ENCODE peak calls at places on chromosomes 7 and 10, in seven cellular contexts. One of them, this sample, is unnamed.

GRCh38 chr7:140557069-140557468 is 77.8 kb upstream of the MKRN1 start:
- DNase-seq in gastrocnemius medialis: no peak
- DNase-seq in WTC11: no peak
- DNase-seq in CD8-positive, alpha-beta T cell: no peak
- DNase-seq in neural crest cell: no peak
- DNase-seq in cardiac muscle cell: no peak
- DNase-seq in omental fat pad: no peak
- DNase-seq in this sample: no peak

GRCh38 chr10:15609291-15609690 is 110.4 kb downstream of the ITGA8 start:
- DNase-seq in WTC11: no peak
- DNase-seq in cardiac muscle cell: no peak
- DNase-seq in neural crest cell: no peak
- DNase-seq in gastrocnemius medialis: no peak
- DNase-seq in omental fat pad: no peak
- DNase-seq in CD8-positive, alpha-beta T cell: no peak
- DNase-seq in this sample: no peak

GRCh38 chr7:36964297-36964696 is 240.0 kb upstream of the AOAH start:
- DNase-seq in gastrocnemius medialis: no peak
- DNase-seq in cardiac muscle cell: no peak
- DNase-seq in CD8-positive, alpha-beta T cell: no peak
- DNase-seq in WTC11: no peak
- DNase-seq in omental fat pad: no peak
- DNase-seq in neural crest cell: no peak
- DNase-seq in this sample: no peak

GRCh38 chr7:98892609-98893008 is 14.3 kb downstream of the TRRAP start:
- DNase-seq in gastrocnemius medialis: no peak
- DNase-seq in omental fat pad: no peak
- DNase-seq in CD8-positive, alpha-beta T cell: no peak
- DNase-seq in cardiac muscle cell: no peak
- DNase-seq in neural crest cell: no peak
- DNase-seq in WTC11: no peak
- DNase-seq in this sample: no peak

GRCh38 chr7:77651544-77652162 is 44.6 kb upstream of the RSBN1L start:
- DNase-seq in neural crest cell: peak; percentile 41
- DNase-seq in WTC11: no peak
- DNase-seq in omental fat pad: no peak
- DNase-seq in CD8-positive, alpha-beta T cell: no peak
- DNase-seq in gastrocnemius medialis: no peak
- DNase-seq in cardiac muscle cell: peak; percentile 55
- DNase-seq in this sample: peak; percentile 60

GRCh38 chr10:101110856-101111523 is 20.1 kb upstream of the TLX1 start:
- DNase-seq in CD8-positive, alpha-beta T cell: no peak
- DNase-seq in cardiac muscle cell: no peak
- DNase-seq in omental fat pad: no peak
- DNase-seq in neural crest cell: no peak
- DNase-seq in WTC11: no peak
- DNase-seq in gastrocnemius medialis: no peak
- DNase-seq in this sample: no peak

GRCh38 chr10:127928021-127928806 is 21.3 kb downstream of the PTPRE start:
- DNase-seq in cardiac muscle cell: peak; percentile 75
- DNase-seq in CD8-positive, alpha-beta T cell: no peak
- DNase-seq in WTC11: no peak
- DNase-seq in gastrocnemius medialis: no peak
- DNase-seq in neural crest cell: no peak
- DNase-seq in omental fat pad: no peak
- DNase-seq in this sample: no peak

GRCh38 chr7:95059842-95060313 is 152.5 kb downstream of the PPP1R9A start:
- DNase-seq in neural crest cell: no peak
- DNase-seq in cardiac muscle cell: no peak
- DNase-seq in WTC11: no peak
- DNase-seq in CD8-positive, alpha-beta T cell: no peak
- DNase-seq in gastrocnemius medialis: no peak
- DNase-seq in omental fat pad: no peak
- DNase-seq in this sample: no peak

GRCh38 chr7:71320916-71321315 is 189.0 kb downstream of the GALNT17 start:
- DNase-seq in cardiac muscle cell: no peak
- DNase-seq in omental fat pad: no peak
- DNase-seq in WTC11: no peak
- DNase-seq in neural crest cell: no peak
- DNase-seq in CD8-positive, alpha-beta T cell: no peak
- DNase-seq in gastrocnemius medialis: no peak
- DNase-seq in this sample: no peak

GRCh38 chr7:22330903-22331302 is 26.1 kb downstream of the RAPGEF5 start:
- DNase-seq in cardiac muscle cell: no peak
- DNase-seq in CD8-positive, alpha-beta T cell: no peak
- DNase-seq in WTC11: no peak
- DNase-seq in omental fat pad: no peak
- DNase-seq in gastrocnemius medialis: no peak
- DNase-seq in neural crest cell: no peak
- DNase-seq in this sample: no peak

GRCh38 chr7:112654322-112655216 is 135.6 kb downstream of the TMEM168 start:
- DNase-seq in omental fat pad: no peak
- DNase-seq in WTC11: no peak
- DNase-seq in cardiac muscle cell: peak; percentile 16
- DNase-seq in neural crest cell: no peak
- DNase-seq in gastrocnemius medialis: no peak
- DNase-seq in CD8-positive, alpha-beta T cell: no peak
- DNase-seq in this sample: no peak

GRCh38 chr10:7085913-7086589 is 324.8 kb downstream of the SFMBT2 start:
- DNase-seq in WTC11: peak; percentile 20
- DNase-seq in gastrocnemius medialis: no peak
- DNase-seq in neural crest cell: no peak
- DNase-seq in omental fat pad: no peak
- DNase-seq in CD8-positive, alpha-beta T cell: no peak
- DNase-seq in cardiac muscle cell: peak; percentile 41
- DNase-seq in this sample: no peak

GRCh38 chr10:59553127-59553649 is 156.5 kb downstream of the SLC16A9 start:
- DNase-seq in CD8-positive, alpha-beta T cell: no peak
- DNase-seq in omental fat pad: no peak
- DNase-seq in WTC11: no peak
- DNase-seq in cardiac muscle cell: no peak
- DNase-seq in gastrocnemius medialis: no peak
- DNase-seq in neural crest cell: no peak
- DNase-seq in this sample: no peak

GRCh38 chr7:44959433-44959951 is 19.3 kb downstream of the MYO1G start:
- DNase-seq in WTC11: no peak
- DNase-seq in cardiac muscle cell: no peak
- DNase-seq in omental fat pad: no peak
- DNase-seq in neural crest cell: no peak
- DNase-seq in gastrocnemius medialis: no peak
- DNase-seq in CD8-positive, alpha-beta T cell: peak; percentile 81
- DNase-seq in this sample: no peak

GRCh38 chr10:102610499-102610898 is 33.8 kb upstream of the TRIM8 start:
- DNase-seq in neural crest cell: no peak
- DNase-seq in CD8-positive, alpha-beta T cell: no peak
- DNase-seq in omental fat pad: no peak
- DNase-seq in cardiac muscle cell: no peak
- DNase-seq in WTC11: no peak
- DNase-seq in gastrocnemius medialis: no peak
- DNase-seq in this sample: no peak

GRCh38 chr7:44616545-44616944 is 10.1 kb downstream of the OGDH start:
- DNase-seq in WTC11: no peak
- DNase-seq in neural crest cell: no peak
- DNase-seq in omental fat pad: no peak
- DNase-seq in gastrocnemius medialis: no peak
- DNase-seq in cardiac muscle cell: no peak
- DNase-seq in CD8-positive, alpha-beta T cell: no peak
- DNase-seq in this sample: no peak

DNA sequence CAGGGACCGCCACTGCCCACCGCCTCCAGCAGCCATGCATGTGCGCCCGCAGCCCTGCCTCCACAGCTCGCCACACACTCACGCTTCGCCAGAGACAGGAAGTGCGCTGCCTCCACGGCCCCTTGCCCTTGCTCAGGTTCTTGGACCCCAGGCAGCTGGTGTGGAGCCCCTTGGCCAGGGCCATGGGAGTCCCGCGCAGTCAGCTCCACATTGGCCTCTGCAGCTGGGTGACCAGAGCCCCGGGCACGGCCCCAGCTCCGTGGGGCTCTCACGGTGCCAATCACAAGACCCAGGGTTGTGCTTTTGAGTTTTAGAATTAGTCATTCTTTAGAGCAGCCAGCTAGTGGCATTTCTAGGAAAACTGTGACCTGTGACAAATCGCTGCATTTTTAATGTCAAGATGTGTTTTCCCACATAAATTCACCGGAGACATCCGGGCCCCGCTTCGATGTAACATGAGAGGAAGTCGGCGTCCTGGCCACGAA is 4.3 kb upstream of the UTF1 start:
- DNase-seq in gastrocnemius medialis: no peak
- DNase-seq in cardiac muscle cell: no peak
- DNase-seq in WTC11: no peak
- DNase-seq in omental fat pad: no peak
- DNase-seq in neural crest cell: no peak
- DNase-seq in CD8-positive, alpha-beta T cell: no peak
- DNase-seq in this sample: no peak
- TF ChIP-seq CTCF in gastrocnemius medialis: no peak
- TF ChIP-seq CTCF in cardiac muscle cell: no peak
- TF ChIP-seq CTCF in WTC11: no peak
- TF ChIP-seq CTCF in omental fat pad: no peak
- TF ChIP-seq CTCF in neural crest cell: no peak
- TF ChIP-seq CTCF in CD8-positive, alpha-beta T cell: no peak
- TF ChIP-seq CTCF in this sample: no peak

GRCh38 chr7:108245523-108246226 is 115.5 kb upstream of the LAMB4 start:
- DNase-seq in gastrocnemius medialis: no peak
- DNase-seq in CD8-positive, alpha-beta T cell: no peak
- DNase-seq in omental fat pad: no peak
- DNase-seq in neural crest cell: no peak
- DNase-seq in cardiac muscle cell: no peak
- DNase-seq in WTC11: no peak
- DNase-seq in this sample: no peak

GRCh38 chr7:108244110-108244509 is 113.9 kb upstream of the LAMB4 start:
- DNase-seq in gastrocnemius medialis: no peak
- DNase-seq in CD8-positive, alpha-beta T cell: no peak
- DNase-seq in cardiac muscle cell: no peak
- DNase-seq in neural crest cell: no peak
- DNase-seq in omental fat pad: no peak
- DNase-seq in WTC11: no peak
- DNase-seq in this sample: no peak

GRCh38 chr7:108248418-108248817 is 118.3 kb upstream of the LAMB4 start:
- DNase-seq in CD8-positive, alpha-beta T cell: no peak
- DNase-seq in WTC11: no peak
- DNase-seq in cardiac muscle cell: no peak
- DNase-seq in omental fat pad: no peak
- DNase-seq in neural crest cell: no peak
- DNase-seq in gastrocnemius medialis: no peak
- DNase-seq in this sample: no peak

GRCh38 chr7:108247646-108248045 is 117.5 kb upstream of the LAMB4 start:
- DNase-seq in WTC11: no peak
- DNase-seq in neural crest cell: no peak
- DNase-seq in omental fat pad: no peak
- DNase-seq in gastrocnemius medialis: no peak
- DNase-seq in CD8-positive, alpha-beta T cell: no peak
- DNase-seq in cardiac muscle cell: peak; percentile 47
- DNase-seq in this sample: no peak

DNA sequence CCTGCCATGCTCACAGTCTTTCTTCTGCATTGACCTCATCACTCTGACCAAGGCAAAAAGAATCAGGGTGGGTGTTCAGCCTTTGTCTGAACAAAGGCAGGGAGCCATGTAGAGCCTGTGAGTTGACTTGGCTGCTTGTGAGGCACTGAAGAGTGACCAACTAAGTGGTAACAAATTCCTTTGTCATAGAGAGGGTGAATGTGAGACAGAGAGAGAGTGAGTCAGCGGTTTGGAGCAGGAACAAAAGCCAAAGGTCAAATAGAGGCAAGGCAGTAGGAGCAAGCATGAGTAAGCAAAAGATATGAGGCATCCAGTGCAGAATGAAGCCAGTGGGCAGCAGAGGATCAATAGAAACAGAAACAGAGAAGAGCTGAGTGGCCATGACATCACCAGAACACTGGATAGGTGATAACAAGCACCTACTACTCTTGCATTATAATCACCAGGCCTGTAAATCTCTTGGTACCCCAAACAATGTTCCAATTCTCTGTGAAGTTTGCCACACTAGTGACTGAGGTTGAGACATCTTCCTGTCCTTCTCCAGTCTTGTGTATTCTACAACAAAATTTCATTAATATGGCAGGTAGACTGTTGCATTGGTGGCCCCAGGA is 116.2 kb upstream of the LAMB4 start:
- DNase-seq in cardiac muscle cell: peak; percentile 88
- DNase-seq in omental fat pad: no peak
- DNase-seq in CD8-positive, alpha-beta T cell: no peak
- DNase-seq in neural crest cell: peak; percentile 28
- DNase-seq in gastrocnemius medialis: peak; percentile 18
- DNase-seq in WTC11: no peak
- DNase-seq in this sample: no peak
- TF ChIP-seq CTCF in cardiac muscle cell: peak; percentile 15
- TF ChIP-seq CTCF in omental fat pad: no peak
- TF ChIP-seq CTCF in CD8-positive, alpha-beta T cell: no peak
- TF ChIP-seq CTCF in neural crest cell: no peak
- TF ChIP-seq CTCF in gastrocnemius medialis: no peak
- TF ChIP-seq CTCF in WTC11: no peak
- TF ChIP-seq CTCF in this sample: peak; percentile 19

DNA sequence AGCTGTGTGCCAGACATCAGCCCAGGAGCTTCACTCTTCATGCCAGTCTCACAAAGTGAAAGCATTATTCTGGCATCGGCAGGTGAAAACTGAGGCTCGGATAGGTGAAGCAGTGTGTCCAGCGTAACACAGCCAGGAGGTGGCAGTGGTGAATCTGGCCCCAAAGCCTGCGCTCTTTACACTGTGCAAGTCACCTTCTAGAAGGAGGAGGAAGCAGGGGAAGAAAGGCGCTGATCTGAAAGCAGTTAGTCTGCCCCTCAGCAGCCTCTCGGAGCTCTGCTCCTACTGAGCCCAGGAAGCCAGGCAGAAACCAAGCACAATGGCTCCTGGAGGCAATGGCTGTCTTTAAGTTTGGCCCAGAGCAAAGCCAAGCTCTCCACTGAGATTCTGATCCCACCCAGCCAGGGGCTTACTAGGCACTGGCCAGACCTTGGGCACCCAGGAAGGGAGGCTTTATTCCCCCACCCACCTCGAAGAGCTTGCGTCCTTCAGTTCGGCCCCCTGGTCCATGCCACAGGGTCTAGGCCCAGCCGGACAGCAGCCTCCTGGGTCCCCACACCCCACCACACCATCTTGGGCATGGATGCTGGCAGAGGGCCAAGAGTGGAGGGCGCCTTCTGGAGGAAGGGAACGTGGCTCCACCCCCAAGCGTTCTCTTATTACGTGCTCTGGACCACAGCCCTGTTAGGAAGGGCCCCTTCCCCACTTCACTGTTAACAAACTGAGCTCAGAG is 104.5 kb downstream of the GRID1 start:
- DNase-seq in WTC11: peak; percentile 66
- DNase-seq in gastrocnemius medialis: no peak
- DNase-seq in neural crest cell: no peak
- DNase-seq in omental fat pad: no peak
- DNase-seq in CD8-positive, alpha-beta T cell: no peak
- DNase-seq in cardiac muscle cell: no peak
- DNase-seq in this sample: peak; percentile 70
- TF ChIP-seq CTCF in WTC11: no peak
- TF ChIP-seq CTCF in gastrocnemius medialis: no peak
- TF ChIP-seq CTCF in neural crest cell: peak; percentile 45
- TF ChIP-seq CTCF in omental fat pad: no peak
- TF ChIP-seq CTCF in CD8-positive, alpha-beta T cell: no peak
- TF ChIP-seq CTCF in cardiac muscle cell: no peak
- TF ChIP-seq CTCF in this sample: peak; percentile 47

DNA sequence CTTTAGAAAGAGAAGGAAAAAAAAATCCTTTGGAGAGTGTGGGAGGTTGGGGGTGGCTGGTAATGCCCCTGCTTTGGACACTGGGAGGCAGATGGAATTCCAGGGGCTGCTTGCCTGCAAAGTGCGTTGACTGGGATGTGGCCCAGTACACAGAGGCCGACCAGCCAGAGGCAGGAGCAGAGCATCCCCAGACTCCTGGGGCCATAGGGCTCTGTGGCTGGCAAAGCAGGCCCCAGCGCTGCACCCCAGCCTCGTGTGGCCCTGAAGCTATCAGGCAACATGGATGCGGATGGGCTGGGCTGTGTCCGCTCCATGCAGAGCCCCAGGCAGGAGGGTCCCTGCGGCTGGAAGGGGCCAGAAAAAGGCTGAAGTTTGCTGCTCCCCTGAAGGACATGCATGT is 361.6 kb upstream of the FZD8 start:
- DNase-seq in neural crest cell: no peak
- DNase-seq in gastrocnemius medialis: no peak
- DNase-seq in WTC11: no peak
- DNase-seq in omental fat pad: no peak
- DNase-seq in cardiac muscle cell: no peak
- DNase-seq in CD8-positive, alpha-beta T cell: no peak
- DNase-seq in this sample: no peak
- TF ChIP-seq CTCF in neural crest cell: no peak
- TF ChIP-seq CTCF in gastrocnemius medialis: no peak
- TF ChIP-seq CTCF in WTC11: no peak
- TF ChIP-seq CTCF in omental fat pad: no peak
- TF ChIP-seq CTCF in cardiac muscle cell: no peak
- TF ChIP-seq CTCF in CD8-positive, alpha-beta T cell: no peak
- TF ChIP-seq CTCF in this sample: no peak